ENCODE peak calls at places on chromosome 6, in four cellular contexts. S is BJ, D is A549, T is mammary epithelial cell. O is an unnamed sample.

GRCh38 chr6:64580346-64580745 is 944.7 kb downstream of the PHF3 start:
- DNase-seq in S (no peak), D (no peak), T (peak), O (no peak)

GRCh38 chr6:89313006-89313405 is 2.1 kb downstream of the GABRR2 start:
- DNase-seq in S (peak), D (no peak), T (peak), O (no peak)

GRCh38 chr6:168794515-168794914 is 353.5 kb downstream of the SMOC2 start:
- DNase-seq in S (no peak), D (peak), T (no peak), O (no peak)

GRCh38 chr6:36850001-36850400 is 10.8 kb upstream of the CPNE5 start:
- DNase-seq in S (no peak), D (no peak), T (no peak), O (no peak)

GRCh38 chr6:145508107-145508506 is 227.2 kb downstream of the EPM2A start:
- DNase-seq in S (no peak), D (peak), T (peak), O (no peak)

GRCh38 chr6:845581-845980 is 152.6 kb upstream of the EXOC2 start:
- DNase-seq in S (no peak), D (no peak), T (no peak), O (no peak)

GRCh38 chr6:22320750-22321149 is 23.9 kb upstream of the PRL start:
- DNase-seq in S (peak), D (peak), T (peak), O (no peak)

GRCh38 chr6:41455818-41456217 is 90.4 kb upstream of the FOXP4 start:
- DNase-seq in S (no peak), D (no peak), T (no peak), O (no peak)

GRCh38 chr6:38897507-38897906 is 151.1 kb upstream of the GLP1R start:
- DNase-seq in S (no peak), D (no peak), T (no peak), O (no peak)

GRCh38 chr6:118581489-118581959 is 33.4 kb downstream of the PLN start:
- DNase-seq in S (peak), D (no peak), T (peak), O (no peak)

GRCh38 chr6:154806804-154807203 is 73.6 kb downstream of the SCAF8 start:
- DNase-seq in S (no peak), D (no peak), T (no peak), O (no peak)

GRCh38 chr6:157221817-157222175 is 101.5 kb downstream of the TMEM242 start:
- DNase-seq in S (no peak), D (no peak), T (no peak), O (no peak)

GRCh38 chr6:170553686-170554085 is 483 bp upstream of the TBP start:
- DNase-seq in S (no peak), D (no peak), T (no peak), O (no peak)

GRCh38 chr6:134875367-134875766 is 74.5 kb downstream of the ALDH8A1 start:
- DNase-seq in S (no peak), D (peak), T (peak), O (no peak)

GRCh38 chr6:1858191-1858590 is 248.5 kb downstream of the FOXC1 start:
- DNase-seq in S (peak), D (no peak), T (no peak), O (no peak)

GRCh38 chr6:1855890-1856289 is 246.2 kb downstream of the FOXC1 start:
- DNase-seq in S (no peak), D (no peak), T (peak), O (no peak)

GRCh38 chr6:1858865-1859264 is 249.2 kb downstream of the FOXC1 start:
- DNase-seq in S (no peak), D (no peak), T (no peak), O (no peak)

GRCh38 chr6:1854296-1854695 is 244.6 kb downstream of the FOXC1 start:
- DNase-seq in S (no peak), D (no peak), T (no peak), O (no peak)

DNA sequence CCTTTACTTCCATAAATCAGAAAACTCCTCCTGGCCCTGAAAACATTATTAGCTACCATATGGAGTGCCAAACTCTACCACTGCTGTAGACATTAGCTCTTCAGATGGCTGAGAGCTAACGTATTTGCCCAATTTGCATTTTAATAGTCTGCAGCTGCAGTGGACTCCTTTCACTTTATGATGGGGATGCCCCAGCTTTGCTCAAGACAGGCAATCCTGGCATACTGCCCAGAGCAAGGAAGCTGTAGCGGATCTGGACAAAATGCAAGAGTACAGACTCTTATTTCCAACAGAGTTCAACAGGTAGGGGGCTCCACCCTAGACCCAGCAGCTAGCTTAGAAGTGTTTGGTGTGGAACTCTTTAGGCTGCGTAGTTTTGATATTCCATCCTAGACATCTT is 246.7 kb downstream of the FOXC1 start:
- DNase-seq in S (peak), D (no peak), T (peak), O (no peak)
- TF ChIP-seq CTCF in S (no peak), D (no peak), T (no peak), O (no peak)

GRCh38 chr6:46015119-46015968 is at the start of gene CLIC5:
- DNase-seq in S (no peak), D (no peak), T (no peak), O (peak)
- TF ChIP-seq CTCF in S (no peak), D (no peak), T (no peak), O (no peak)

GRCh38 chr6:122772724-122773123 is 6.8 kb upstream of the FABP7 start:
- DNase-seq in S (no peak), D (no peak), T (peak), O (no peak)
- TF ChIP-seq CTCF in S (no peak), D (no peak), T (no peak), O (no peak)

GRCh38 chr6:137415834-137416190 is 78.4 kb downstream of the OLIG3 start:
- DNase-seq in S (no peak), D (no peak), T (no peak), O (no peak)
- TF ChIP-seq CTCF in S (no peak), D (no peak), T (no peak), O (no peak)